ENCODE peak calls at places on chromosomes 5 and 9, in six cellular contexts. One of them, this sample, is unnamed.

GRCh38 chr9:70256123-70256551 is 2.6 kb upstream of the SMC5 start:
- DNase-seq in prostate gland: no peak
- DNase-seq in heart left ventricle: no peak
- DNase-seq in upper lobe of right lung: no peak
- DNase-seq in hepatocyte: peak
- DNase-seq in sigmoid colon: no peak
- DNase-seq in this sample: no peak

GRCh38 chr9:29637448-29638196 is 2064.3 kb upstream of the C9orf72 start:
- DNase-seq in prostate gland: no peak
- DNase-seq in heart left ventricle: no peak
- DNase-seq in upper lobe of right lung: no peak
- DNase-seq in hepatocyte: no peak
- DNase-seq in sigmoid colon: no peak
- DNase-seq in this sample: no peak

GRCh38 chr5:178547753-178548415 is 42.3 kb downstream of the COL23A1 start:
- DNase-seq in prostate gland: no peak
- DNase-seq in heart left ventricle: peak
- DNase-seq in upper lobe of right lung: peak
- DNase-seq in hepatocyte: no peak
- DNase-seq in sigmoid colon: peak
- DNase-seq in this sample: no peak

GRCh38 chr5:14296533-14297331 is 153.6 kb downstream of the TRIO start:
- DNase-seq in prostate gland: no peak
- DNase-seq in heart left ventricle: no peak
- DNase-seq in upper lobe of right lung: no peak
- DNase-seq in hepatocyte: no peak
- DNase-seq in sigmoid colon: no peak
- DNase-seq in this sample: no peak

GRCh38 chr5:168282120-168282519 is 9.3 kb upstream of the WWC1 start:
- DNase-seq in prostate gland: no peak
- DNase-seq in heart left ventricle: no peak
- DNase-seq in upper lobe of right lung: peak
- DNase-seq in hepatocyte: peak
- DNase-seq in sigmoid colon: no peak
- DNase-seq in this sample: no peak

GRCh38 chr5:67272453-67273130 is 76.0 kb upstream of the CD180 start:
- DNase-seq in prostate gland: no peak
- DNase-seq in heart left ventricle: no peak
- DNase-seq in upper lobe of right lung: no peak
- DNase-seq in hepatocyte: no peak
- DNase-seq in sigmoid colon: no peak
- DNase-seq in this sample: no peak

GRCh38 chr5:168238422-168238821 is 53.0 kb upstream of the WWC1 start:
- DNase-seq in prostate gland: no peak
- DNase-seq in heart left ventricle: no peak
- DNase-seq in upper lobe of right lung: no peak
- DNase-seq in hepatocyte: no peak
- DNase-seq in sigmoid colon: no peak
- DNase-seq in this sample: no peak

GRCh38 chr5:142680605-142681259 is 5.2 kb downstream of the FGF1 start:
- DNase-seq in prostate gland: peak
- DNase-seq in heart left ventricle: no peak
- DNase-seq in upper lobe of right lung: no peak
- DNase-seq in hepatocyte: peak
- DNase-seq in sigmoid colon: no peak
- DNase-seq in this sample: no peak

GRCh38 chr5:128774605-128775004 is 190.7 kb upstream of the SLC27A6 start:
- DNase-seq in prostate gland: no peak
- DNase-seq in heart left ventricle: no peak
- DNase-seq in upper lobe of right lung: no peak
- DNase-seq in hepatocyte: no peak
- DNase-seq in sigmoid colon: no peak
- DNase-seq in this sample: no peak

GRCh38 chr9:69204869-69205268 is 30.8 kb downstream of the TJP2 start:
- DNase-seq in prostate gland: no peak
- DNase-seq in heart left ventricle: peak
- DNase-seq in upper lobe of right lung: no peak
- DNase-seq in hepatocyte: no peak
- DNase-seq in sigmoid colon: peak
- DNase-seq in this sample: no peak

GRCh38 chr5:124154714-124155113 is 591.7 kb downstream of the ZNF608 start:
- DNase-seq in prostate gland: no peak
- DNase-seq in heart left ventricle: no peak
- DNase-seq in upper lobe of right lung: no peak
- DNase-seq in hepatocyte: no peak
- DNase-seq in sigmoid colon: no peak
- DNase-seq in this sample: no peak

GRCh38 chr5:77168187-77168883 is 42.1 kb upstream of the PDE8B start:
- DNase-seq in prostate gland: peak
- DNase-seq in heart left ventricle: peak
- DNase-seq in upper lobe of right lung: peak
- DNase-seq in hepatocyte: peak
- DNase-seq in sigmoid colon: peak
- DNase-seq in this sample: peak

GRCh38 chr9:117178596-117179111 is 236.2 kb downstream of the ASTN2 start:
- DNase-seq in prostate gland: no peak
- DNase-seq in heart left ventricle: no peak
- DNase-seq in upper lobe of right lung: no peak
- DNase-seq in hepatocyte: no peak
- DNase-seq in sigmoid colon: no peak
- DNase-seq in this sample: no peak

GRCh38 chr9:98899399-98900056 is 44.2 kb upstream of the COL15A1 start:
- DNase-seq in prostate gland: no peak
- DNase-seq in heart left ventricle: no peak
- DNase-seq in upper lobe of right lung: no peak
- DNase-seq in hepatocyte: peak
- DNase-seq in sigmoid colon: no peak
- DNase-seq in this sample: no peak

GRCh38 chr5:132752581-132753125 is 5.4 kb downstream of the CCNI2 start:
- DNase-seq in prostate gland: no peak
- DNase-seq in heart left ventricle: no peak
- DNase-seq in upper lobe of right lung: no peak
- DNase-seq in hepatocyte: no peak
- DNase-seq in sigmoid colon: no peak
- DNase-seq in this sample: no peak

GRCh38 chr9:97525451-97525850 is 24.0 kb downstream of the TMOD1 start:
- DNase-seq in prostate gland: no peak
- DNase-seq in heart left ventricle: no peak
- DNase-seq in upper lobe of right lung: no peak
- DNase-seq in hepatocyte: no peak
- DNase-seq in sigmoid colon: no peak
- DNase-seq in this sample: no peak

GRCh38 chr9:109886617-109887016 is 106.6 kb downstream of the PALM2AKAP2 start:
- DNase-seq in prostate gland: no peak
- DNase-seq in heart left ventricle: no peak
- DNase-seq in upper lobe of right lung: no peak
- DNase-seq in hepatocyte: no peak
- DNase-seq in sigmoid colon: no peak
- DNase-seq in this sample: no peak

GRCh38 chr9:114612272-114612923 is 1.3 kb downstream of the TMEM268 start:
- DNase-seq in prostate gland: no peak
- DNase-seq in heart left ventricle: no peak
- DNase-seq in upper lobe of right lung: peak
- DNase-seq in hepatocyte: no peak
- DNase-seq in sigmoid colon: peak
- DNase-seq in this sample: no peak

GRCh38 chr9:73037613-73038012 is 84.8 kb upstream of the ALDH1A1 start:
- DNase-seq in prostate gland: no peak
- DNase-seq in heart left ventricle: no peak
- DNase-seq in upper lobe of right lung: no peak
- DNase-seq in hepatocyte: no peak
- DNase-seq in sigmoid colon: no peak
- DNase-seq in this sample: no peak

GRCh38 chr9:91714020-91714721 is 235.9 kb downstream of the ROR2 start:
- DNase-seq in prostate gland: peak
- DNase-seq in heart left ventricle: peak
- DNase-seq in upper lobe of right lung: no peak
- DNase-seq in hepatocyte: peak
- DNase-seq in sigmoid colon: peak
- DNase-seq in this sample: no peak

GRCh38 chr9:122580360-122580759 is 2.8 kb downstream of the OR1L8 start:
- DNase-seq in prostate gland: no peak
- DNase-seq in heart left ventricle: no peak
- DNase-seq in upper lobe of right lung: no peak
- DNase-seq in hepatocyte: no peak
- DNase-seq in sigmoid colon: no peak
- DNase-seq in this sample: no peak

GRCh38 chr5:39140558-39141168 is 66.5 kb upstream of the RICTOR start:
- DNase-seq in prostate gland: no peak
- DNase-seq in heart left ventricle: no peak
- DNase-seq in upper lobe of right lung: no peak
- DNase-seq in hepatocyte: no peak
- DNase-seq in sigmoid colon: no peak
- DNase-seq in this sample: no peak

GRCh38 chr9:134283111-134283515 is 43.1 kb upstream of the RXRA start:
- DNase-seq in prostate gland: peak
- DNase-seq in heart left ventricle: peak
- DNase-seq in upper lobe of right lung: peak
- DNase-seq in hepatocyte: peak
- DNase-seq in sigmoid colon: peak
- DNase-seq in this sample: peak

GRCh38 chr5:56668996-56669395 is 146.4 kb upstream of the MAP3K1 start:
- DNase-seq in prostate gland: peak
- DNase-seq in heart left ventricle: no peak
- DNase-seq in upper lobe of right lung: no peak
- DNase-seq in hepatocyte: no peak
- DNase-seq in sigmoid colon: no peak
- DNase-seq in this sample: no peak

GRCh38 chr5:76819851-76820280 is 1.0 kb downstream of the F2RL1 start:
- DNase-seq in prostate gland: peak
- DNase-seq in heart left ventricle: no peak
- DNase-seq in upper lobe of right lung: peak
- DNase-seq in hepatocyte: no peak
- DNase-seq in sigmoid colon: no peak
- DNase-seq in this sample: no peak

GRCh38 chr9:127417130-127418036 is 6.8 kb upstream of the ZNF79 start:
- DNase-seq in prostate gland: peak
- DNase-seq in heart left ventricle: no peak
- DNase-seq in upper lobe of right lung: no peak
- DNase-seq in hepatocyte: no peak
- DNase-seq in sigmoid colon: peak
- DNase-seq in this sample: no peak

DNA sequence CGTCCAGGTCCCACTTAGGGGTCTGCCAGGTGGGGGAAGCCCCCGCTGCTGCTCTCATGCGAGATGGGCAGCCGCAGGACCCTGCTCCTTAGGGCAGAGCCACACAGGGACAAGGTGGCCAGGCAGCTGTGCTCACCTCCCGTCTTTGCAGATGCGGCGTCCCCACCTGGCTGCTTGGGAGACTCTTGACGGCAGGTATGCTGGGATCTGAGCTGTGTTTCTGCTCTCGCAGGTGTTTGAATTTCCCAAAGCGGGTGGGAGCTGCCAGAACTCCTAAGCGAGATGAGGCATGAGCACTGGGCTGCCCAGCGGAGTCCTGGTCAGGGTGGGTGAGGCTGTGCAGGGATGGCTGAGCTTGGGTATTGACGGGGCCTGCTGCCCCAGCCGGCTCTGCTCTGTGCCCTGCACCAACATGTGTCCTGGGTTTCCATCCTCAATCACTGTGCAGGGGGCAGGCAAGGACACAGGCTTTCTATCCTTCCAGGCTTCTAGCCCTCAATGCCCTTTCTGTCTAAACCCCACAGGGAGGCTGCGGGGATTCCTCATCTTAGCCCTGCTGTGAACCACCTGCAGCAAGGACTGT is 151.4 kb downstream of the ICE1 start:
- DNase-seq in prostate gland: no peak
- DNase-seq in heart left ventricle: no peak
- DNase-seq in upper lobe of right lung: no peak
- DNase-seq in hepatocyte: no peak
- DNase-seq in sigmoid colon: no peak
- DNase-seq in this sample: no peak
- H3K27ac ChIP-seq in prostate gland: no peak
- H3K27ac ChIP-seq in heart left ventricle: peak
- H3K27ac ChIP-seq in upper lobe of right lung: no peak
- H3K27ac ChIP-seq in hepatocyte: no peak
- H3K27ac ChIP-seq in sigmoid colon: peak
- H3K27ac ChIP-seq in this sample: peak

DNA sequence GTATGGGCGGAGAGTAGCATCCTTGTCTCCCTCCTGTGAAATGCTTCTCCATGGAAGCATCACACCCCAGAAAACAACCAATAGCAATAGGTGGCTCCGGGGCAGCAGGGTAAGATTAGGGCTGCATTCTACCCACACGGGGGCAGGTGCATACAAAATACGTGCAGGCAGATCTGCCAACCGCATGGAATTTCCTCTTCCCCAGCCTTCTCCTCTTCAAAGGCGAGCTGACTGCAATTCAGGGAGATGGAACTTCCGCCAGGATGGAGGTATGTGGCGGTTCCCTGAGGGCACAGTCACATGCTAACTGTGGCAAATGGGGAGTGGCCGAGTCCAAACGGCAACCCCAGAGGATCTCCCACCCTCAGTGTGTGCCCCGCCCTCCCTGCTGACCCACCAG is 81.5 kb downstream of the LMNB1 start:
- DNase-seq in prostate gland: no peak
- DNase-seq in heart left ventricle: no peak
- DNase-seq in upper lobe of right lung: no peak
- DNase-seq in hepatocyte: no peak
- DNase-seq in sigmoid colon: no peak
- DNase-seq in this sample: no peak
- H3K27ac ChIP-seq in prostate gland: no peak
- H3K27ac ChIP-seq in heart left ventricle: no peak
- H3K27ac ChIP-seq in upper lobe of right lung: no peak
- H3K27ac ChIP-seq in hepatocyte: no peak
- H3K27ac ChIP-seq in sigmoid colon: peak
- H3K27ac ChIP-seq in this sample: no peak

GRCh38 chr5:81774359-81774758 is 23.5 kb upstream of the SSBP2 start:
- DNase-seq in prostate gland: no peak
- DNase-seq in heart left ventricle: no peak
- DNase-seq in upper lobe of right lung: no peak
- DNase-seq in hepatocyte: no peak
- DNase-seq in sigmoid colon: no peak
- DNase-seq in this sample: no peak
- H3K27ac ChIP-seq in prostate gland: no peak
- H3K27ac ChIP-seq in heart left ventricle: no peak
- H3K27ac ChIP-seq in upper lobe of right lung: no peak
- H3K27ac ChIP-seq in hepatocyte: no peak
- H3K27ac ChIP-seq in sigmoid colon: peak
- H3K27ac ChIP-seq in this sample: peak

GRCh38 chr9:93112864-93113389 is 16.9 kb downstream of the CARD19 start:
- DNase-seq in prostate gland: no peak
- DNase-seq in heart left ventricle: peak
- DNase-seq in upper lobe of right lung: peak
- DNase-seq in hepatocyte: no peak
- DNase-seq in sigmoid colon: no peak
- DNase-seq in this sample: peak

GRCh38 chr9:93114169-93114983 is 18.4 kb downstream of the CARD19 start:
- DNase-seq in prostate gland: no peak
- DNase-seq in heart left ventricle: peak
- DNase-seq in upper lobe of right lung: peak
- DNase-seq in hepatocyte: no peak
- DNase-seq in sigmoid colon: peak
- DNase-seq in this sample: peak

GRCh38 chr9:93114984-93115335 is 18.9 kb downstream of the CARD19 start:
- DNase-seq in prostate gland: no peak
- DNase-seq in heart left ventricle: no peak
- DNase-seq in upper lobe of right lung: no peak
- DNase-seq in hepatocyte: no peak
- DNase-seq in sigmoid colon: no peak
- DNase-seq in this sample: no peak

GRCh38 chr9:93116049-93116961 is 17.7 kb downstream of the NINJ1 start:
- DNase-seq in prostate gland: no peak
- DNase-seq in heart left ventricle: peak
- DNase-seq in upper lobe of right lung: peak
- DNase-seq in hepatocyte: peak
- DNase-seq in sigmoid colon: peak
- DNase-seq in this sample: peak

GRCh38 chr9:93115486-93115885 is 18.6 kb downstream of the NINJ1 start:
- DNase-seq in prostate gland: no peak
- DNase-seq in heart left ventricle: peak
- DNase-seq in upper lobe of right lung: peak
- DNase-seq in hepatocyte: no peak
- DNase-seq in sigmoid colon: peak
- DNase-seq in this sample: no peak
- H3K27ac ChIP-seq in prostate gland: no peak
- H3K27ac ChIP-seq in heart left ventricle: no peak
- H3K27ac ChIP-seq in upper lobe of right lung: no peak
- H3K27ac ChIP-seq in hepatocyte: no peak
- H3K27ac ChIP-seq in sigmoid colon: no peak
- H3K27ac ChIP-seq in this sample: no peak

This sample was measured in coronary artery.